ENCODE peak calls at places on chromosomes 2 and 18, in five cellular contexts. R, O, I, V and K are unnamed samples.

GRCh38 chr2:198173242-198173641 is 368.8 kb downstream of the PLCL1 start:
- DNase-seq in O (no peak), R (peak; percentile 5), I (no peak), V (no peak), K (no peak)

GRCh38 chr2:200225943-200226342 is 80.5 kb upstream of the SPATS2L start:
- DNase-seq in R (no peak), I (no peak), V (no peak), O (no peak), K (no peak)

GRCh38 chr2:214740867-214741266 is 68.6 kb downstream of the BARD1 start:
- DNase-seq in V (no peak), R (no peak), I (no peak), O (no peak), K (no peak)

GRCh38 chr2:170530284-170530745 is 184.8 kb upstream of the SP5 start:
- DNase-seq in I (peak; percentile 68), V (peak; percentile 51), O (no peak), R (peak; percentile 61), K (no peak)

GRCh38 chr2:20141056-20141762 is 83.7 kb downstream of the SDC1 start:
- DNase-seq in I (peak; percentile 78), V (no peak), O (peak; percentile 59), R (no peak), K (no peak)

GRCh38 chr2:156890498-156891148 is 366.9 kb upstream of the GALNT5 start:
- DNase-seq in O (no peak), V (no peak), I (peak; percentile 10), R (no peak), K (no peak)

GRCh38 chr18:13621886-13622619 is 104.3 kb downstream of the FAM210A start:
- DNase-seq in I (no peak), V (no peak), O (no peak), R (no peak), K (no peak)

GRCh38 chr2:161237397-161238263 is 70.6 kb upstream of the PSMD14 start:
- DNase-seq in I (peak; percentile 54), O (no peak), R (peak; percentile 73), V (peak; percentile 78), K (peak; percentile 37)

GRCh38 chr18:70366670-70367069 is 77.8 kb downstream of the SOCS6 start:
- DNase-seq in I (no peak), O (no peak), R (no peak), V (no peak), K (no peak)

GRCh38 chr2:199085201-199085750 is 372.5 kb downstream of the SATB2 start:
- DNase-seq in O (no peak), I (no peak), R (no peak), V (no peak), K (no peak)

GRCh38 chr2:160646684-160647444 is 153.3 kb upstream of the RBMS1 start:
- DNase-seq in R (peak; percentile 23), O (no peak), V (no peak), I (no peak), K (no peak)

GRCh38 chr2:29062371-29062770 is 12.0 kb downstream of the PCARE start:
- DNase-seq in I (no peak), V (no peak), O (no peak), R (no peak), K (no peak)

GRCh38 chr2:156057647-156058046 is 274.9 kb downstream of the NR4A2 start:
- DNase-seq in I (no peak), O (no peak), R (no peak), V (no peak), K (no peak)

GRCh38 chr18:22538463-22538862 is 120.7 kb upstream of the CTAGE1 start:
- DNase-seq in O (no peak), I (no peak), R (no peak), V (no peak), K (no peak)

GRCh38 chr2:230919681-230920080 is 5.4 kb downstream of the GPR55 start:
- DNase-seq in V (no peak), I (no peak), O (no peak), R (no peak), K (no peak)

GRCh38 chr2:10990561-10991111 is 78.9 kb downstream of the KCNF1 start:
- DNase-seq in V (no peak), R (no peak), O (no peak), I (no peak), K (no peak)

GRCh38 chr2:222892321-222892720 is 31.5 kb downstream of the ACSL3 start:
- DNase-seq in R (no peak), O (no peak), I (no peak), V (no peak), K (no peak)

GRCh38 chr2:190663348-190663747 is 14.5 kb downstream of the NAB1 start:
- DNase-seq in I (no peak), R (no peak), O (no peak), V (no peak), K (no peak)

GRCh38 chr18:9366126-9366714 is 31.6 kb downstream of the TWSG1 start:
- DNase-seq in R (peak; percentile 91), I (peak; percentile 61), V (peak; percentile 31), O (peak; percentile 64), K (no peak)

GRCh38 chr2:17300141-17300540 is 218.1 kb downstream of the RAD51AP2 start:
- DNase-seq in V (no peak), I (peak; percentile 39), O (no peak), R (no peak), K (no peak)

GRCh38 chr18:73980289-73980979 is 167.2 kb downstream of the FBXO15 start:
- DNase-seq in I (peak; percentile 64), O (peak; percentile 4), R (peak; percentile 66), V (peak; percentile 25), K (no peak)

GRCh38 chr2:71789556-71790219 is 336.3 kb downstream of the DYSF start:
- DNase-seq in O (no peak), V (no peak), I (no peak), R (peak; percentile 8), K (no peak)

GRCh38 chr2:73640537-73640936 is 1.7 kb downstream of the NAT8 start:
- DNase-seq in R (no peak), O (no peak), I (no peak), V (no peak), K (no peak)

GRCh38 chr2:217993817-217994459 is 8.9 kb downstream of the TNS1 start:
- DNase-seq in O (no peak), V (peak; percentile 85), I (peak; percentile 77), R (peak; percentile 85), K (peak; percentile 27)

GRCh38 chr2:206526416-206526815 is 83.1 kb downstream of the ADAM23 start:
- DNase-seq in O (no peak), V (no peak), I (no peak), R (no peak), K (no peak)

GRCh38 chr2:234665304-234665703 is 168.4 kb upstream of the ARL4C start:
- DNase-seq in R (no peak), V (no peak), O (no peak), I (no peak), K (no peak)

GRCh38 chr2:218020281-218020680 is 17.5 kb upstream of the TNS1 start:
- DNase-seq in O (no peak), R (no peak), V (no peak), I (no peak), K (no peak)

GRCh38 chr18:49608366-49608747 is 46.5 kb downstream of the LIPG start:
- DNase-seq in O (no peak), R (no peak), I (no peak), V (no peak), K (no peak)

GRCh38 chr2:173830169-173830568 is 135.0 kb downstream of the SP3 start:
- DNase-seq in R (no peak), V (no peak), O (no peak), I (no peak), K (no peak)

GRCh38 chr2:227407601-227408089 is 19.9 kb upstream of the SCYGR1 start:
- DNase-seq in O (no peak), V (no peak), I (no peak), R (no peak), K (no peak)

GRCh38 chr2:207390302-207391095 is 139.3 kb upstream of the CREB1 start:
- DNase-seq in R (no peak), O (no peak), V (no peak), I (no peak), K (no peak)

GRCh38 chr18:50819027-50819726 is 639 bp downstream of the MRO start:
- DNase-seq in R (peak; percentile 90), I (peak; percentile 74), V (peak; percentile 48), O (no peak), K (no peak)

GRCh38 chr2:88638743-88639142 is 11.5 kb upstream of the EIF2AK3 start:
- DNase-seq in I (no peak), R (no peak), V (no peak), O (no peak), K (peak; percentile 21)

GRCh38 chr2:215912299-215912842 is 101.0 kb downstream of the MREG start:
- DNase-seq in V (no peak), R (no peak), I (no peak), O (no peak), K (no peak)
- TF ChIP-seq CTCF in V (peak; percentile 10), R (peak; percentile 38), I (no peak), O (no peak), K (peak; percentile 10)

DNA sequence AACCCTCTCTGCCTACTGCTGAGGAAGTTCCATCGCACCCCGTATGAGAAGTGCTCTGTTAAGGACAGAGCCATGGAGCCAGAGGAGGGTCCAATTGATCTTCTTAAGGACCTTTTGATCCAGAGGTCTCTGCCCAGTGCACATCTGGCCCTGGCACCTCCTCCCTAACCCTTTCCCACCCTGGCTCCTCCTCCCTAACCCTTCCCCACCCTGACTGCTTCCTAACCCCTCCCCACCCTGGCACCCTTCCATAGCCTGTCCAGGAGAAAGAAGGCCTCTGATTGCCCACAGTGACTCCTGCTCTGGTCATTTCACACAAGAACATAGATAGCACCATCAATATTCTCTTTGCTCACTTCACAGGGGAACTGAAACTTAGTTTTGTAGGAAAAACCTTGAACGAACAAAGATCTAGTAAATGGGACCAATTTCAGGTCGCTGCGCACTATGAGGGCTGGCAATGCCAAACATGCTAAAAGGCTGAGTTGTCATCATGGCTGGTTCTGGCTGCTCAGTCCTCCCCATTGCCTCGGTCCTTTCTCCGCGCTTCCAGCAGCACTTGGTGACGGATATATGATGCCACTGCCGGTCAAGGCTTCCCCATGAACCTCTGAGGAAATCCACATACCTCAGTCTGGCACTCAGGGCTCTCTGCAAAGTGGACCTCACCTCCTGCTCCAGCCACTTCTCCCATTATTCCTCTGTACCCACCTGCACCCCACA is 49.2 kb downstream of the PKDCC start:
- DNase-seq in I (no peak), R (no peak), O (no peak), V (peak; percentile 60), K (peak; percentile 57)
- TF ChIP-seq EZH2phosphoT487 in I (no peak), R (no peak), O (no peak), V (no peak), K (no peak)

GRCh38 chr2:127023504-127023903 is 83.5 kb downstream of the BIN1 start:
- DNase-seq in V (no peak), I (no peak), R (no peak), O (no peak), K (no peak)

GRCh38 chr2:127024769-127025356 is 82.1 kb downstream of the BIN1 start:
- DNase-seq in I (peak; percentile 78), O (no peak), R (peak; percentile 91), V (peak; percentile 83), K (no peak)

GRCh38 chr2:127022817-127023216 is 84.1 kb downstream of the BIN1 start:
- DNase-seq in I (no peak), V (no peak), R (no peak), O (no peak), K (no peak)

GRCh38 chr2:127027715-127028114 is 79.2 kb downstream of the BIN1 start:
- DNase-seq in V (no peak), O (no peak), R (peak; percentile 58), I (no peak), K (no peak)

GRCh38 chr2:127025357-127026062 is 81.4 kb downstream of the BIN1 start:
- DNase-seq in V (peak; percentile 89), O (no peak), R (peak; percentile 90), I (peak; percentile 83), K (peak; percentile 46)
- TF ChIP-seq CTCF in V (peak; percentile 54), O (no peak), R (peak; percentile 43), I (peak; percentile 48), K (peak; percentile 28)

GRCh38 chr18:11689972-11690570 is 1.0 kb downstream of the GNAL start:
- DNase-seq in V (no peak), R (no peak), O (no peak), I (no peak), K (peak; percentile 14)
- TF ChIP-seq EZH2phosphoT487 in V (no peak), R (no peak), O (no peak), I (no peak), K (no peak)